ENCODE peak calls at places on chromosomes 13 and 19, in seven cellular contexts. O, W, K, Q, V, D and H are unnamed samples.

GRCh38 chr13:38662362-38662761 is 24.5 kb upstream of the FREM2 start:
- DNase-seq in Q (no peak), O (no peak), K (no peak), V (no peak), D (no peak), W (no peak), H (no peak)

GRCh38 chr13:97414392-97414791 is 19.6 kb upstream of the RAP2A start:
- DNase-seq in V (no peak), K (no peak), Q (no peak), D (no peak), W (no peak), O (no peak), H (no peak)

GRCh38 chr13:55263045-55263444 is 1877.7 kb upstream of the PRR20A start:
- DNase-seq in W (no peak), Q (no peak), D (no peak), K (no peak), V (no peak), O (no peak), H (no peak)

GRCh38 chr13:113359556-113359955 is 4.4 kb downstream of the GRTP1 start:
- DNase-seq in W (no peak), K (no peak), D (no peak), Q (no peak), V (no peak), O (no peak), H (no peak)

GRCh38 chr19:34662919-34663318 is 14.0 kb downstream of the SCGB2B2 start:
- DNase-seq in O (no peak), W (no peak), K (no peak), D (no peak), Q (no peak), V (peak), H (peak)

GRCh38 chr19:47280183-47280797 is 5.6 kb downstream of the INAFM1 start:
- DNase-seq in V (peak), K (peak), D (no peak), W (no peak), Q (peak), O (no peak), H (no peak)

GRCh38 chr19:44260343-44260681 is 626 bp downstream of the ZNF233 start:
- DNase-seq in W (no peak), K (peak), V (no peak), D (no peak), O (no peak), Q (peak), H (no peak)

GRCh38 chr13:106033634-106034033 is 501.8 kb downstream of the EFNB2 start:
- DNase-seq in Q (no peak), W (no peak), K (no peak), D (no peak), V (no peak), O (no peak), H (no peak)

GRCh38 chr19:29850482-29850881 is 38.7 kb downstream of the CCNE1 start:
- DNase-seq in V (no peak), Q (no peak), K (no peak), D (no peak), W (no peak), O (no peak), H (no peak)

GRCh38 chr13:20993661-20994440 is 67.5 kb downstream of the LATS2 start:
- DNase-seq in K (no peak), Q (no peak), D (no peak), W (no peak), V (no peak), O (no peak), H (no peak)

GRCh38 chr13:92414851-92415250 is 811.8 kb upstream of the GPC6 start:
- DNase-seq in D (no peak), V (no peak), O (no peak), W (no peak), K (no peak), Q (no peak), H (no peak)

GRCh38 chr13:30375436-30375835 is 46.9 kb upstream of the UBE2L5 start:
- DNase-seq in D (no peak), K (no peak), O (no peak), Q (no peak), V (no peak), W (no peak), H (no peak)

GRCh38 chr13:30373727-30374126 is 48.6 kb upstream of the UBE2L5 start:
- DNase-seq in O (no peak), W (no peak), D (peak), V (no peak), Q (no peak), K (peak), H (peak)

GRCh38 chr13:30370146-30370545 is 52.1 kb upstream of the UBE2L5 start:
- DNase-seq in O (no peak), K (no peak), D (no peak), V (no peak), W (no peak), Q (no peak), H (no peak)

GRCh38 chr13:30370916-30371521 is 51.3 kb upstream of the UBE2L5 start:
- DNase-seq in K (no peak), V (no peak), Q (no peak), D (no peak), W (no peak), O (no peak), H (no peak)

DNA sequence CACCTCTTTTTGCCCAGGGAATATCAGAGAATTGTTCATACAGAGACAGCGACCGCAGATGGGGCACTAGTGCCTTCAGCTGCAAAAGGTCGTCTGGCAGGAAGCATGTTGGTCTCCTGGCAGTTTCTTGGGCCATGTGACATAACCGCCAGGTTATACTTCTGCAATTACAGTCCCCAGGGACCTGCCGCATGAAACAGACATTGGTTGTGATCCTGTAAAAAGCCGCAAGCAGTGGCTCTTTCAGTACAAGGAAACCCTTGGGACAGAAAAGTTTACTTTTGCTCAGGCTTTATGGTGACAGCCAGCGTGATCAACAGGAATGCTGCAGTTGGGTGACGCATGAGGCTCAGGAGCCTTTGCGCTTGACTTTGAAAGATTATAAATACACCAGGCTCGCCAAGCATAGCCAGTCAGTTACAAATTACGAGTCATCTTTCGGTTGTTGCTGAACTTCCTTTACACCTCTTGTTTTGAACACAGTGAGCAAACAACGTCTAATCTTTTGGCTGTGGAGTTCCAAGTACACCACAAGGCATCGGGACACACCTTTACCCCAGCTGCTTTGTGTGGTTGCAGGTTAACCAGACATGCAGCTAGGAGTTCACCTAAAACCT is 50.5 kb upstream of the UBE2L5 start:
- DNase-seq in O (no peak), K (peak), Q (peak), V (peak), D (peak), W (no peak), H (peak)
- H3K4me3 ChIP-seq in O (no peak), K (no peak), Q (no peak), V (peak), D (no peak), W (no peak), H (peak)

GRCh38 chr19:38765214-38765613 is 8.1 kb downstream of the LGALS7 start:
- DNase-seq in W (no peak), V (no peak), O (no peak), K (no peak), D (no peak), Q (no peak), H (no peak)

GRCh38 chr19:38769635-38770211 is 3.6 kb downstream of the LGALS7 start:
- DNase-seq in O (peak), K (peak), D (peak), V (peak), W (peak), Q (peak), H (peak)

DNA sequence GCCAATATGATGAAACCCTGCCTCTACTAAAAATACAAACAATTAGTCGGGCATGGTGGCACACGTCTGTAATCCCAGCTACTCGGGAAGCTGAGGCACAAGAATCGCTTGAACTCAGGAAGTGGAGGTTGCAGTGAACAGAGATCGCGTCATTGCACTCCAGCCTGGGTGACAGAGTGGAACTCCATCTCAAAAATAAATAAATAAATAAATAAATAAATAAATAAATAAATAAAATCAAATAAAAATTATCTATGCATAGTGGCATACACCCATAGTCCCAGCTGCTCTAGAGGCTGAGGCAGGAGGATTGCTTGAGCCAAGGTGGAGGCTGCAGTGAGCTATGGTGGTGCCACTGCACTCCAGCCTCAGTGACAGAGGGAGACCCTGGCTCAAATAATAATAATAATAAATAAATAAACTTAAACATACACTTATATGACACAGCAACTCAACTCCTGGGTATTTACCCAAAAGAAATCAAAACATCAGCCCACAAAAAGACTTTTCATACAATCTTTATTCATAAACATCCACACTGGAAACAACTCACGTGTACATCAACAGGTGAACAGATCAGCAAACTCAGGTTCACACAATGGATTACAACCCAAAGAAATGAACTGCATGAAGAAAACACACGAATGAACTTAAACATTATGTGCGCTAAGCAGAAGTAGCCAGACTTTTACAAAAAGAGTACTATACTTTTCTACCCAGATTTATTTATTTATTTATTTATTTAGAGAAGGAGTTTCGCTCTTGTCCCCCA is 6.9 kb downstream of the LGALS7 start:
- DNase-seq in D (no peak), K (no peak), V (no peak), W (no peak), O (no peak), Q (no peak), H (no peak)
- TF ChIP-seq CTCF in D (no peak), K (no peak), V (no peak), W (no peak), O (no peak), Q (no peak), H (no peak)

DNA sequence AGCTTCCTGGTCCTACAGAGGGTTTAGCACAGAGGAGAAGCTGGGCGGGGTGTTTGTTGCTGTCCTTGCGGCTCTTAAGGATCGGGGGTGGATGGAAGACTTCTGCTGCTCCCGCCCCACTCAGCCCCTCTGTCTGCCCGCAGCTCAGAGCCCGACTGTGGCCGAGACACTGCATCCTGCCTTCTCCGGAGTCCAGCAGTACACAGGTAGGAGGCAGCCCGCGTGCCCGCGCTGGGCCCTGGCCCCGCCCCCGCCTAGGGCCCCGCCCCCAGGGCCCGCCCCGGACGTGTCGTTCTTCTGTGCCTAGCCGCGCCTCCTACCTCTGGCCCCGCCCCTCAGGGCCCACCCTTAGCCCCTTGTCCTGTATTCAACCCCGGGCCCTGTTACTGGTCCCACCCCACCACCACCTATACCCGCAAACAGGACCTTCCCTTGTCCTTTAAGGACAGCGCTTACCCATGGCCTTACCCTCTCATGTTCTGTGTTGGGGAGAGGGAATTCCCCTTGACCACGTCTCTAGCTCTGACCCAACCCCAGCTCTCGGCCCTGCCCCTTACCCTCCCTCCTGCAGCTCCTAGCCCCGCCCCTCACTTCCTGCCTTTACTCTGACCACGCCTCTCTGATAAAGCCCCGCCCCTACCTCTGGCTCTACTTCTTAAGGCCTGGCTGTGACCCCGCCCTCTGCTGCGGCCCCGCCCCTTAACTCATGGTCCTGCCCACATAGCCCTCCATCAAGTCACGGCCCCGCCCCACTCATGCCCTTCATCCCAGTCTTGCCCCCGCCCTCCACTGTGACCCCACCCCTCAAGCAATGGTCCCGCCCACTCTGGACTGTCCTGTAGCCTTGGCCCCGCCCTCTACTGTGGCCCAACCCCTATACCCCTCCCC is 60.5 kb downstream of the CELF5 start:
- DNase-seq in W (no peak), Q (peak), K (peak), V (peak), O (peak), D (no peak), H (no peak)
- H3K4me3 ChIP-seq in W (peak), Q (no peak), K (peak), V (no peak), O (peak), D (no peak), H (no peak)

GRCh38 chr13:101783554-101783953 is 331.1 kb downstream of the ITGBL1 start:
- DNase-seq in O (no peak), D (no peak), K (no peak), V (no peak), Q (no peak), W (no peak), H (no peak)

GRCh38 chr13:101784313-101784712 is 331.8 kb downstream of the ITGBL1 start:
- DNase-seq in W (no peak), D (no peak), O (no peak), Q (no peak), V (no peak), K (no peak), H (no peak)

DNA sequence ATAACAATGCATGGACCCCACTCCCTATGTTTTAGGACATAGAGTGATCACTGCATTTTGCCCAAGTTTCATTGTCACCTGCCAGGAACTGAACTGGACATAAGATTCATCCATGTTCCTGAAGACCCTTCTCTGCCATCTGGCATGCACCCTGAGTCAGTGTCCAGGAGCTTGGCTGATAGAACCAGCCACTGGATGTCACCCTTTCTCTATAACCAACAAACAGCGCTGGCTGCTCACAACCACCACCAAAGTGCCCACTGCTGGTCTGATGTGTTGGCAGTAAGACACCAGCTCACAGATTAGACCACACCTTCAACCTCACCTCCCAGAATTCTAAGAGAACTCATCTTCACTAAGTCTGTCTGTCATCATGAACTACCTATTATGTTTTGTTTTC is 333.4 kb downstream of the ITGBL1 start:
- DNase-seq in Q (no peak), V (peak), K (no peak), O (no peak), W (no peak), D (no peak), H (no peak)
- TF ChIP-seq CTCF in Q (no peak), V (peak), K (no peak), O (no peak), W (no peak), D (no peak), H (peak)

GRCh38 chr13:50085063-50085462 is 69.8 kb downstream of the KCNRG start:
- DNase-seq in K (no peak), O (no peak), V (no peak), D (no peak), W (no peak), Q (no peak), H (no peak)
- H3K4me3 ChIP-seq in K (no peak), O (no peak), V (peak), D (no peak), W (peak), Q (no peak), H (no peak)

DNA sequence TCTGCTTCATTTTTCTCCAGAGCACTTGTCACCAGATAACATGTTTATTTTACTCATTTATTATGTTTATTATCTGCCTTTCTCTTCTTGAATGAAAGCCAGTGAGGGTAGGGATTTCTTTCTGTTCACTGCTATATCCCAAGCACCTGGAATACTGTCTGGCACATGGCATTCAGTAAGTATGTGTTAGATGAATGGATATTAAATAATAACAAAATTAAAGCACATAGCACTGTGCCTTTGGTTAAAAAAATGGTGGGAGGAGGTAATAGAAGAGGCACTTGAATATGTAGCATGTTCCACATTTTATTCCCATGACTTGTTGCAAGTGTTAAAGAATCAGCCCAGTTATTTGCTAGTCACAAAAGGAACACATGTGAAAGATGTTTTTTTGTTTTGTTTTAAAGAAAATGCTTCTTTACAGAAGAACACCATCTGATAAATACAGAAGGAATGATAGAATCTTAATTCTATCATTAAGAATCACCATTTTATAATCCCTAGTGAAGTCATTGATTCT is 151.0 kb downstream of the DLEU7 start:
- DNase-seq in D (no peak), Q (no peak), O (no peak), K (no peak), W (no peak), V (no peak), H (no peak)
- TF ChIP-seq CTCF in D (no peak), Q (no peak), O (no peak), K (no peak), W (no peak), V (no peak), H (no peak)

DNA sequence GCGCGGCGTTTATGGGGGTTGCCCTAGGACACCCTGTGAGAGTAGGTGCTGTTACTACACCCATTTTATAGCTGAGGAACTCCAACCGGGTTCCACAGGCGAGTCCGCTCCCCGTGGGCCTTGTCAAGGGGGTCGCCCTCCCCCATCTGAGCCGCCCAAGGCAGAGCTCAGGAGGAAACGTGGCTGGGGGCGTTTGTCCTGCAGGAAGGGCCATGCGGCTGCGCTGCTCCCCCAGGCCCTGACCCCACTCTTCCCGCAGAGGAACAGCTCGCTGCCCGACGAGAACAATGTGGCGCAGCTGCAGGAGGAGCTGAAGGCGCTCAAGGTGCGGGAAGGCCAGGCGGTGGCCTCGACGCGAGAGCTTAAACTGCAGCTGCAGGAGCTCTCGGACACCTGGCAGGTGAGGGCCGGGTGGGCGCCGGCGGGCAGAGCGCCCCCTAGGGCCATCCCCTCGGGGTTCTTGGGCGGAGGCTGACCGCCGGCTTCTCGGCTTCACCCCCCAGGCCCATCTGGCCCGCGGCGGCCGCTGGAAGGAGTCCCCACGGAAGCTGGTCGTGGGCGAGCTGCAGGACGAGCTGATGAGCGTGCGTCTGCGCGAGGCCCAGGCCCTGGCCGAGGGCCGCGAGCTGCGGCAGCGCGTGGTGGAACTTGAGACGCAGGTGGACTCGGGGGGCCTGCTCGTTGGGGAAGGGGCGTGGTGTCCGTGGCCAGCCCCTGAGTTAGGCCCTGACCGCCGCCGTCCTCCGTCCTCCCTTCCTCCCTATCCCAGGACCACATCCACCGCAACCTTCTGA is 12.4 kb downstream of the PRR36 start:
- DNase-seq in W (no peak), O (no peak), Q (peak), V (peak), K (no peak), D (no peak), H (no peak)
- H3K4me3 ChIP-seq in W (peak), O (peak), Q (no peak), V (peak), K (peak), D (peak), H (no peak)

GRCh38 chr19:9498183-9498902 is at the start of gene ZNF560:
- DNase-seq in K (no peak), V (peak), O (no peak), W (no peak), Q (no peak), D (no peak), H (no peak)
- TF ChIP-seq CTCF in K (no peak), V (peak), O (no peak), W (no peak), Q (no peak), D (no peak), H (peak)

GRCh38 chr13:88248393-88248792 is 577.2 kb downstream of the SLITRK5 start:
- DNase-seq in Q (no peak), K (no peak), O (no peak), V (no peak), D (no peak), W (no peak), H (no peak)

GRCh38 chr13:88246239-88246638 is 575.1 kb downstream of the SLITRK5 start:
- DNase-seq in D (no peak), V (peak), K (no peak), W (no peak), O (no peak), Q (no peak), H (no peak)
- H3K4me3 ChIP-seq in D (no peak), V (no peak), K (no peak), W (no peak), O (no peak), Q (no peak), H (no peak)

GRCh38 chr13:107447591-107447990 is 767.7 kb downstream of the LIG4 start:
- DNase-seq in Q (no peak), O (no peak), V (no peak), K (no peak), W (no peak), D (no peak), H (no peak)

GRCh38 chr13:107456431-107456830 is 758.9 kb downstream of the LIG4 start:
- DNase-seq in O (no peak), V (no peak), Q (no peak), W (no peak), D (no peak), K (no peak), H (no peak)

GRCh38 chr13:107450426-107450825 is 764.9 kb downstream of the LIG4 start:
- DNase-seq in K (no peak), Q (no peak), V (no peak), O (no peak), D (no peak), W (no peak), H (no peak)

GRCh38 chr13:107452833-107453232 is 762.5 kb downstream of the LIG4 start:
- DNase-seq in K (no peak), Q (no peak), O (no peak), V (no peak), D (no peak), W (no peak), H (no peak)

GRCh38 chr13:107450931-107451330 is 764.4 kb downstream of the LIG4 start:
- DNase-seq in V (peak), Q (no peak), K (no peak), O (peak), D (no peak), W (peak), H (no peak)
- TF ChIP-seq CTCF in V (no peak), Q (no peak), K (no peak), O (no peak), D (no peak), W (no peak), H (no peak)